ENCODE peak calls at places on chromosome 1, in five cellular contexts. O, L, W, J and M are unnamed samples.

GRCh38 chr1:5448486-5448885 is 543.7 kb downstream of the NPHP4 start:
- DNase-seq in O (no peak), L (no peak), W (no peak), J (no peak), M (no peak)

GRCh38 chr1:204171751-204172178 is 5.6 kb upstream of the REN start:
- DNase-seq in O (no peak), L (no peak), W (no peak), J (peak; percentile 79), M (peak; percentile 98)

GRCh38 chr1:84246228-84246627 is 55.3 kb upstream of the SAMD13 start:
- DNase-seq in O (no peak), L (no peak), W (no peak), J (no peak), M (no peak)

GRCh38 chr1:42922687-42923366 is 35.8 kb downstream of the SLC2A1 start:
- DNase-seq in O (no peak), L (no peak), W (no peak), J (peak; percentile 71), M (peak; percentile 74)

GRCh38 chr1:64973061-64973647 is 6.8 kb upstream of the JAK1 start:
- DNase-seq in O (no peak), L (no peak), W (no peak), J (no peak), M (no peak)

GRCh38 chr1:31931241-31932225 is 6.6 kb downstream of the PTP4A2 start:
- DNase-seq in O (no peak), L (no peak), W (no peak), J (peak; percentile 71), M (peak; percentile 56)

GRCh38 chr1:177315270-177315669 is 144.5 kb downstream of the BRINP2 start:
- DNase-seq in O (no peak), L (no peak), W (no peak), J (peak; percentile 7), M (peak; percentile 66)

GRCh38 chr1:39981957-39982356 is 27.0 kb downstream of the MFSD2A start:
- DNase-seq in O (no peak), L (no peak), W (peak; percentile 71), J (peak; percentile 95), M (peak; percentile 81)

GRCh38 chr1:180247061-180247460 is 17.0 kb downstream of the LHX4 start:
- DNase-seq in O (no peak), L (no peak), W (no peak), J (no peak), M (no peak)

GRCh38 chr1:17163789-17164666 is 40.9 kb upstream of the PADI1 start:
- DNase-seq in O (no peak), L (no peak), W (no peak), J (no peak), M (no peak)

GRCh38 chr1:207186503-207186902 is 82.5 kb downstream of the C4BPA start:
- DNase-seq in O (no peak), L (no peak), W (no peak), J (peak; percentile 18), M (no peak)

GRCh38 chr1:42165511-42166210 is 1.1 kb upstream of the GUCA2A start:
- DNase-seq in O (no peak), L (peak; percentile 48), W (no peak), J (peak; percentile 53), M (peak; percentile 91)

GRCh38 chr1:155277896-155278688 is 829 bp downstream of the HCN3 start:
- DNase-seq in O (no peak), L (peak; percentile 71), W (no peak), J (peak; percentile 23), M (peak; percentile 58)

GRCh38 chr1:241413386-241413785 is 56.4 kb upstream of the RGS7 start:
- DNase-seq in O (no peak), L (no peak), W (peak; percentile 52), J (peak; percentile 68), M (no peak)

GRCh38 chr1:92326681-92327080 is 27.8 kb downstream of the RPAP2 start:
- DNase-seq in O (no peak), L (no peak), W (no peak), J (no peak), M (no peak)

GRCh38 chr1:42152907-42153597 is at the start of gene GUCA2B:
- DNase-seq in O (no peak), L (no peak), W (no peak), J (no peak), M (no peak)

GRCh38 chr1:85240174-85240601 is 19.3 kb downstream of the C1orf52 start:
- DNase-seq in O (no peak), L (no peak), W (no peak), J (peak; percentile 44), M (peak; percentile 38)

GRCh38 chr1:44829506-44830384 is 13.3 kb downstream of the PTCH2 start:
- DNase-seq in O (no peak), L (no peak), W (no peak), J (no peak), M (no peak)

GRCh38 chr1:37734629-37735591 is 30.0 kb downstream of the EPHA10 start:
- DNase-seq in O (no peak), L (no peak), W (no peak), J (no peak), M (no peak)

GRCh38 chr1:99441234-99442095 is 177.2 kb downstream of the PLPPR4 start:
- DNase-seq in O (no peak), L (no peak), W (peak; percentile 10), J (peak; percentile 85), M (no peak)

DNA sequence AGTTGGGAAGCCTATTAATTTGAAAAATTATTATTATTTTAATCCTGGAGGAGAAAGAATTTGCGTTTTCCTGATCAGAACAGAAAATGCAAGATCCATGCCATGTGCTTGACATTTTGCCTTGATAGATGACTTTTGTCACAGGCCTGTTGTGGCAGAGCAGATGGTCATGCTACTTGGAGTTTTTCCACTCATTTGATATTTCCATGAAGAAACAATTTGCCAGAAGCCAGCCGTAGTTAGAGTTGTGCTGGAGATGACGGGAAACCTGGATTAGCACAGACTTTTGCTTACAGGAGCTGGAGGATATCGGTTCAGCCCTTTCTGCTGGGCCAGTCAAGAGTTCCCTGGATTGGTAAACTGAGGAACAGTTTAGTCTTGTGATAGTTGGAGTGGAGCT is 3.2 kb downstream of the RCAN3 start:
- DNase-seq in O (no peak), L (no peak), W (no peak), J (no peak), M (no peak)
- H3K27ac ChIP-seq in O (no peak overlapping the region), L (no peak overlapping the region), W (no peak overlapping the region), J (no peak overlapping the region), M (no peak overlapping the region)

GRCh38 chr1:94049791-94050190 is 71.2 kb downstream of the ABCA4 start:
- DNase-seq in O (no peak), L (no peak), W (no peak), J (no peak), M (no peak)
- H3K27ac ChIP-seq in O (peak overlapping the region; percentile 68), L (no peak overlapping the region), W (no peak overlapping the region), J (no peak overlapping the region), M (no peak overlapping the region)

DNA sequence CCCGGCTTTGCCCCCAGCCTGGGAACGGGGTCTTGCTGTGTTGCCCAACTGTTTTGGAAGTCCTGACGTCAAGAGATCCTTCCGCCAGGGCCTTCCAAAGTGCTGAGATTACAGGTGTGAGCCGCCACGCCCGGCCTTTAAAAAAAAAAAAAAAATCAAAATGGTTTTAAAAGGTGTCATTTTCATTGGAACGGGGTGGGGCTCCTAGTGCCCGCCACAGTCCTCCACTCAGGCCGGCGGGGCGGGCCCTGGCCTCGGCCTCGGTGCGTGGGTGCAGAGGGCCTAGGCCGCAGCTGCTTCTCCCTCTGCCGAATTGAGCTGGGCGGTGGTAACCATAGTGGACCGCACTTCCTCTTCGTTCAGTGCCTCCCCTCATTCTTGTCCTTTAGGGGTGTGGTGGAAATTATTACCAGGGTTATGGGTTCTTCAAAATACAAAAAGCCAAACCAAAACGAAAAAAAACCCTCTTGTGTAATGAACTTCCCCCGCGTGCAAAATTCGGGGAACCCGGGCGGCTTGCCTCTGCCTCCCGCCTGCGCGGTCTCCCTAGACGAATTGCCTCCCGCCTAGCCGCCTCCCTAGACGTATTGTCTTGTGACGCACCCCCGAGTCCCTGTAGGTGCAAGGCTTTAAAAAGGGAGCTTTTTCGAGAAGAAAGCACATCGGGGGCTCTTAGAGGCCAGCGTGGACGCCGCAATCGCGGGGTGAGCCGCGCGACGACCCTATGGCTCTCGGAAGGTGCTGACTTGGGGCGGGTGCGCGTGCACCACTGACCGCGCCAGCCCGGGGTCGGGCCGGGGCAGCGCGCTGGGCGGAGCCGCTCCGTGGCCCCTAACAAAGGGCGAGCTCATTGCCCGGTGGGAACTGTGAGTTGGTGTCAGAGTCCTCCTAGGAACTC is 10.5 kb upstream of the SPEN start:
- DNase-seq in O (no peak), L (peak; percentile 70), W (no peak), J (no peak), M (no peak)
- H3K27ac ChIP-seq in O (peak overlapping the region; percentile 99), L (no peak overlapping the region), W (no peak overlapping the region), J (peak overlapping the region; percentile 98), M (peak overlapping the region; percentile 100)

DNA sequence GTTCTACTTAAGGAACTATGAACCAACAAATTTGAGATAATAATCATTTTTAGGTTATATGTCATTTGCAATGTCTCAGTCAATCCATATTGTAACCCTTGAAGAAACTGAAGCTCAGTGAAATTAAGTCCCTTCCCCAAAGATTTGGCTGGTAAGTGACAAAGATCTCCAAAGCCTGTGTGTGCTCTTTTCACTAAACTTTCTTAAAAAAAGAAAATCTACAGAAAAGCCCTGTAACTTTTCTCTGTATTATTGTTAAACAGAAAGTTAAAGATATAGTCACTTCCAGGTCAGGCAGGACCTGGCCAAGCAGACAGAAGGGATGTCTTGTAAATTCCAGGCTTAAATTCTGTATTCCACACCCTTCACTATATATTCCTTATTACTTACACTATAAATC is 1.5 kb downstream of the LIX1L start:
- DNase-seq in O (no peak), L (no peak), W (no peak), J (no peak), M (no peak)
- H3K27ac ChIP-seq in O (peak overlapping the region; percentile 98), L (no peak overlapping the region), W (no peak overlapping the region), J (peak overlapping the region; percentile 87), M (no peak overlapping the region)

GRCh38 chr1:20590313-20590777 is 1.4 kb downstream of the CDA start:
- DNase-seq in O (peak; percentile 71), L (no peak), W (no peak), J (no peak), M (no peak)
- H3K27ac ChIP-seq in O (peak overlapping the region; percentile 84), L (no peak overlapping the region), W (peak overlapping the region; percentile 85), J (no peak overlapping the region), M (no peak overlapping the region)

GRCh38 chr1:156495401-156496140 is 5.0 kb downstream of the MEF2D start:
- DNase-seq in O (no peak), L (peak; percentile 85), W (no peak), J (no peak), M (no peak)

GRCh38 chr1:156497743-156498446 is 2.7 kb downstream of the MEF2D start:
- DNase-seq in O (no peak), L (peak; percentile 50), W (no peak), J (no peak), M (no peak)

GRCh38 chr1:156496211-156496761 is 4.3 kb downstream of the MEF2D start:
- DNase-seq in O (no peak), L (peak; percentile 59), W (no peak), J (no peak), M (no peak)

GRCh38 chr1:156498447-156499193 is 2.0 kb downstream of the MEF2D start:
- DNase-seq in O (no peak), L (peak; percentile 70), W (no peak), J (peak; percentile 63), M (no peak)

GRCh38 chr1:156497078-156497742 is 3.4 kb downstream of the MEF2D start:
- DNase-seq in O (no peak), L (peak; percentile 50), W (no peak), J (no peak), M (no peak)
- H3K27ac ChIP-seq in O (peak overlapping the region; percentile 100), L (peak overlapping the region; percentile 39), W (peak overlapping the region; percentile 21), J (peak overlapping the region; percentile 2), M (peak overlapping the region; percentile 99)

DNA sequence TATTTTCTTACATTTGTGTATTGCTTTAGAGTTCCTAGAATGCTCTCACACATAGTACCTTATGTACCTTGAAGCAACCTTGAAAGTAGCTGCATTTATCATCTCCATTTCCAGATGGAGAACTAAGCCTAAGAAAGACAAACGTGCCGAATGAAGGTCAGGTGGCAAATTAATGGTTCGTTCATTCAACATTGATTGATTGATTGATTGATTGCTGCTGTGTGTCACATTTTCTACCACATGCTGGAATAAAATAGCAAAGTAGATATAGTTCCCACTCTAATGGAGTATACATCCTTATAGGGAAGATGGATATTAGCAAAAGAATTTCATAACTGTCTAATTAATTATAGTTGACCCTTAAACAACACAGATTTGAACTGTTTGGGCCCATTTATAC is 172.2 kb downstream of the SDCCAG8 start:
- DNase-seq in O (no peak), L (no peak), W (no peak), J (no peak), M (no peak)
- H3K27ac ChIP-seq in O (no peak overlapping the region), L (no peak overlapping the region), W (no peak overlapping the region), J (no peak overlapping the region), M (no peak overlapping the region)